ENCODE peak calls at places on chromosome 7, in five cellular contexts. B, U, R, M and E are unnamed samples. For H3K27me3 and H3K4me1, the result is how much of the 10 kb centered on the place peaks cover.

GRCh38 chr7:101595766-101596537 is 33.1 kb downstream of the MYL10 start:
- DNase-seq in B (no peak), U (no peak), R (no peak), M (no peak), E (no peak)

GRCh38 chr7:75650062-75650461 is 88.7 kb downstream of the HIP1 start:
- DNase-seq in B (no peak), U (no peak), R (peak), M (no peak), E (no peak)

GRCh38 chr7:84362360-84362759 is 167.8 kb upstream of the SEMA3A start:
- DNase-seq in B (no peak), U (no peak), R (no peak), M (no peak), E (no peak)

GRCh38 chr7:53111061-53111460 is 75.6 kb downstream of the POM121L12 start:
- DNase-seq in B (no peak), U (no peak), R (peak), M (no peak), E (no peak)

GRCh38 chr7:123154231-123154860 is 45.4 kb downstream of the SLC13A1 start:
- DNase-seq in B (peak), U (peak), R (peak), M (peak), E (peak)

GRCh38 chr7:27164381-27165088 is 802 bp downstream of the HOXA9 start:
- DNase-seq in B (no peak), U (no peak), R (peak), M (peak), E (no peak)

GRCh38 chr7:30727061-30727945 is 24.6 kb upstream of the INMT start:
- DNase-seq in B (no peak), U (no peak), R (peak), M (no peak), E (no peak)

GRCh38 chr7:154584352-154585252 is 418.3 kb downstream of the PAXIP1 start:
- DNase-seq in B (no peak), U (no peak), R (no peak), M (no peak), E (no peak)

GRCh38 chr7:120838281-120838682 is 19.7 kb downstream of the TSPAN12 start:
- DNase-seq in B (no peak), U (no peak), R (no peak), M (no peak), E (no peak)

GRCh38 chr7:30310674-30311362 is 26.4 kb downstream of the ZNRF2 start:
- DNase-seq in B (no peak), U (no peak), R (no peak), M (no peak), E (no peak)

GRCh38 chr7:149180713-149181112 is 14.6 kb upstream of the ZNF282 start:
- DNase-seq in B (no peak), U (no peak), R (no peak), M (no peak), E (no peak)

GRCh38 chr7:150916670-150917069 is 61.5 kb downstream of the KCNH2 start:
- DNase-seq in B (no peak), U (no peak), R (no peak), M (no peak), E (no peak)
- H3K27me3 ChIP-seq in B (half or more), U (under half), R (under half), M (under half), E (under half)

GRCh38 chr7:82818091-82818620 is 344.5 kb downstream of the PCLO start:
- DNase-seq in B (no peak), U (no peak), R (peak), M (no peak), E (no peak)
- H3K4me1 ChIP-seq in B (under half), U (under half), R (under half), M (under half), E (under half)

GRCh38 chr7:2301510-2301860 is 12.8 kb downstream of the SNX8 start:
- DNase-seq in B (no peak), U (no peak), R (peak), M (no peak), E (no peak)
- H3K27me3 ChIP-seq in B (under half), U (under half), R (under half), M (under half), E (under half)

GRCh38 chr7:93399642-93400041 is 167.5 kb downstream of the VPS50 start:
- DNase-seq in B (no peak), U (no peak), R (no peak), M (no peak), E (no peak)
- H3K4me1 ChIP-seq in B (under half), U (under half), R (under half), M (under half), E (under half)

DNA sequence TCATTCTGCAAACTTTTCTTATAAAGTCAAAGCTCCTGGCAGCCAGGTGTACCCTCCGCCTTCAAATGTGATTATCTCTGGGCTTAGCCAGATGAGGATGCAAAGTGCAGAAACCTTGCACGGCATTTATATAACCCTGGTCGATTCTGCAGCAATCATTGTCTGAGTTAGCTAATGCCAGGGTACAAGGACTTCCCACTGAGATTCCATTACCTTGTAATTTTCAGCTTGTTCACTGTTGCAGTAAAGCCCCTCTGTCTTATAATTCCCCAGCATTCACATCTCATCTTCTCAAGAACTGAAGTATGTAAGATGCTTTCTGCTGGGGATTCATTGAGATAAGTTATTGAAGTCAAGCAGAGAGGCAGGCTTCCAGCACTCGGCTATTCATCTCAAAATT is 1090.6 kb upstream of the AUTS2 start:
- DNase-seq in B (no peak), U (no peak), R (no peak), M (no peak), E (no peak)
- H3K27me3 ChIP-seq in B (under half), U (under half), R (under half), M (under half), E (under half)

DNA sequence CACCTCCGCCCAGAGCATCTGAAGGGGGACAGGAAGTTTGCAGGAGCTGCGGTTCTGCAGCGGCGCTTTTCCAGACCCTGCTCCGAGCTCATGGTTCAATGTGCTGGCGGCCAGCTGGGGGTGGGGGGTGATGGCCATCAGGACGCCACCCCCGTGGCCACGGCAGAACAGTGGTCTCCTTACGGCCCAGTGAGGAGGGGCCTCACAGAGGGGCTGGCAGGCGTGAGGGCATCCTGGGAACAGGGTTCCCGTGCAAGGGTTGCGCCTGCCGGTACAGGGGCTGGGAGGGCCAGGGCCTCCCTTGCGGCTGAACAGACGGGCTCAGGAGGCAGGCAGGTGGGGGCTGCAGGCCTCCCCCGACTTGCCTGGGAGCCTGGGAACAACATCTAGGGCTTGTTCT is 39.0 kb upstream of the GNA12 start:
- DNase-seq in B (no peak), U (no peak), R (no peak), M (no peak), E (no peak)
- H3K4me1 ChIP-seq in B (under half), U (under half), R (under half), M (under half), E (under half)

GRCh38 chr7:15166620-15167019 is 264.1 kb upstream of the DGKB start:
- DNase-seq in B (no peak), U (no peak), R (no peak), M (no peak), E (no peak)

GRCh38 chr7:15168489-15168888 is 265.9 kb upstream of the DGKB start:
- DNase-seq in B (no peak), U (no peak), R (peak), M (no peak), E (no peak)

DNA sequence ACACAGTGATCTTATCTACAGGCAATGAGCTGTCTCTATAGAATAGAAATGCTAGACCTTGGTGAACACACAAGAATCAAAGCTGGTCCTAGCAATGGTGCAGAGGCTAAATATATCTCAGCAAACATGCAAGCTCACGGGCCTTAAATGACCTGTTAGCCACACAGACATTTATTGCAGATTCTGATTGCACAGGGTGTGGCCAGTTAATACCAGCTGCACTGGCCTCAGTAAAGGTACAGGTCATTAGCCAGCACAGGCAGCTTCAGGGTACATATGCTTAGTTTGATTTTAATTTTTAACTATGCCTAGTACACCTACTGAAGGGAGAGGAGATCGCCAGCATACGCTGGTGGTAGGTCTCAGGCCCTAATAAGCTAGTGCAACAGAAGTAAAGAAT is 265.4 kb upstream of the DGKB start:
- DNase-seq in B (no peak), U (no peak), R (no peak), M (no peak), E (no peak)
- H3K27me3 ChIP-seq in B (under half), U (under half), R (under half), M (under half), E (under half)